ENCODE peak calls at places on chromosomes 6 and 20, in nine cellular contexts. A, M, K, C, E, U, W, H and F are unnamed samples.

GRCh38 chr20:24160563-24161355 is 172.2 kb upstream of the GGTLC1 start:
- DNase-seq in A (peak; percentile 14), H (peak; percentile 63), K (peak; percentile 22), W (no peak), U (peak; percentile 84), C (peak; percentile 79), E (peak; percentile 74), M (peak; percentile 59), F (peak; percentile 77)

GRCh38 chr6:84779380-84779779 is 15.0 kb upstream of the TBX18 start:
- DNase-seq in C (no peak), A (no peak), H (no peak), W (no peak), M (no peak), E (no peak), U (peak; percentile 59), K (no peak), F (no peak)

GRCh38 chr6:98894810-98895209 is 52.9 kb downstream of the FBXL4 start:
- DNase-seq in U (no peak), E (peak; percentile 26), K (no peak), W (no peak), M (no peak), C (peak; percentile 4), A (no peak), H (peak; percentile 4), F (peak; percentile 9)

GRCh38 chr6:149248688-149249369 is 68.7 kb upstream of the TAB2 start:
- DNase-seq in U (no peak), K (no peak), M (no peak), H (no peak), A (no peak), E (no peak), W (no peak), C (no peak), F (no peak)

GRCh38 chr6:87806635-87807034 is 104.6 kb upstream of the AKIRIN2 start:
- DNase-seq in M (peak; percentile 43), C (peak; percentile 15), W (no peak), H (no peak), U (no peak), K (no peak), E (no peak), A (no peak), F (no peak)

GRCh38 chr20:22795897-22796296 is 211.5 kb upstream of the FOXA2 start:
- DNase-seq in A (peak; percentile 51), W (peak; percentile 92), K (peak; percentile 37), H (peak; percentile 99), E (peak; percentile 92), U (no peak), M (no peak), C (peak; percentile 98), F (peak; percentile 99)

GRCh38 chr6:145749632-145750031 is 14.3 kb upstream of the EPM2A start:
- DNase-seq in M (no peak), U (no peak), C (peak; percentile 74), H (peak; percentile 85), A (no peak), E (peak; percentile 85), K (no peak), W (peak; percentile 54), F (peak; percentile 76)

GRCh38 chr6:108383967-108384366 is 89.1 kb downstream of the AFG1L start:
- DNase-seq in U (no peak), K (no peak), W (peak; percentile 94), M (no peak), C (no peak), E (no peak), A (no peak), H (no peak), F (no peak)

GRCh38 chr20:50834599-50835005 is 39.7 kb downstream of the BCAS4 start:
- DNase-seq in W (no peak), C (peak; percentile 44), U (no peak), A (no peak), K (no peak), M (no peak), E (peak; percentile 85), H (peak; percentile 94), F (peak; percentile 31)

GRCh38 chr20:48632825-48633619 is 194.8 kb downstream of the PREX1 start:
- DNase-seq in U (no peak), W (no peak), A (no peak), M (peak; percentile 79), K (no peak), H (no peak), C (no peak), E (no peak), F (no peak)

GRCh38 chr20:48629960-48630315 is 197.9 kb downstream of the PREX1 start:
- DNase-seq in K (no peak), E (no peak), U (no peak), A (no peak), M (no peak), W (no peak), C (no peak), H (no peak), F (no peak)

GRCh38 chr20:48632017-48632824 is 195.6 kb downstream of the PREX1 start:
- DNase-seq in H (no peak), U (no peak), W (no peak), C (no peak), E (no peak), A (no peak), K (no peak), M (no peak), F (no peak)

GRCh38 chr20:48630342-48631075 is 197.3 kb downstream of the PREX1 start:
- DNase-seq in M (no peak), A (no peak), W (no peak), H (no peak), E (no peak), U (peak; percentile 73), K (no peak), C (no peak), F (no peak)

DNA sequence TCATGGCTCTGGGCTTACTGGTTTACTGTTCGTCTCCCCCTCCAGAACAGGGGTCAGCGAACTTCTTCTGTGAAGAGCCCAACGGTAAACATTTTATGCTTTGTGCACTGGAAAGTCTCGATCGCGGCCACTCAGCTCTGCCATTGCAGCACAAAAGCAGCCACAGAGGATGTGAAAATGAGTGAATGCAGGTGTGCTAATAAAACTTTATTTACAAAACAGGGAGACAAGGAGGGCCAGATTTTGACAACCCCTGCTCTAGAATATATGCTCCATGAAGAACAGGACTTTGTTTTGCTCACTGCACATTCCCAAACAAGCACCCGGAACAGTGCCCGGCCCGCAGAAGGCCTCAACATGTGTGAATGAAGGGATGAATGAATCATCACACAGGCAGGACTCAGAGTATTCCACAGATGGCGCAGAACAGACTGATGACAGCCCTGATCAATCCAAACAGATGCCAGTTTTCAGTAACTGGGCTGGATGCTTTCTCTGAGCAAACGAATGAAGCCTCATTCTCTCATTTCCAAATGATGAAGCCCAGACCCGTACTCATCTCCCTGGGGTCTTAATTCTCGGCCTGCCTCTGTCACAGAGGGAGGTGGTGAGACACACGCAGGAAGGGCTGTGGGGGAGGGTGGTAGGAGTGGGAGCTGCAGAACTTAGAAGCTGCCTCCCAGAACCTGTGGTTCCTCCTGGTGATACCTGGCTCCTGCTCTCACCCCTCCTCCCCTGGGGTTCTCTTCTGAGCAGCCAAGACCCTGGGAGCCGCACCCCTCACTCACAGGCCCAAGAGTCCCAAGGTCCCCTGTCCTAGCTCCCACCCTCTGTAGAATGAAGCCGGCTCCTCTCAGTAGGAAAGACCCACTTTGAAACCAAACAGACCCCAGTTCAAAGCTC is 196.4 kb downstream of the PREX1 start:
- DNase-seq in A (no peak), C (peak; percentile 36), E (peak; percentile 22), M (peak; percentile 65), W (no peak), U (no peak), H (peak; percentile 24), K (no peak), F (peak; percentile 51)
- H3K4me3 ChIP-seq in A (no peak overlapping the region), C (no peak overlapping the region), E (no peak overlapping the region), M (no peak overlapping the region), W (no peak overlapping the region), U (no peak overlapping the region), H (no peak overlapping the region), K (no peak overlapping the region), F (no peak overlapping the region)

GRCh38 chr6:105769987-105770386 is 316.1 kb upstream of the PRDM1 start:
- DNase-seq in C (no peak), A (no peak), H (peak; percentile 46), M (no peak), E (no peak), K (no peak), W (peak; percentile 80), U (no peak), F (peak; percentile 38)

GRCh38 chr6:105774247-105774646 is 311.9 kb upstream of the PRDM1 start:
- DNase-seq in H (no peak), E (no peak), K (no peak), A (no peak), W (no peak), M (no peak), U (no peak), C (no peak), F (no peak)

GRCh38 chr6:105769197-105769596 is 316.9 kb upstream of the PRDM1 start:
- DNase-seq in C (no peak), E (no peak), U (no peak), A (no peak), M (no peak), H (no peak), W (no peak), K (no peak), F (no peak)

GRCh38 chr6:105775095-105775494 is 311.0 kb upstream of the PRDM1 start:
- DNase-seq in K (no peak), W (no peak), A (no peak), C (no peak), M (no peak), H (no peak), U (no peak), E (no peak), F (no peak)

GRCh38 chr6:105771313-105771970 is 314.7 kb upstream of the PRDM1 start:
- DNase-seq in A (no peak), C (no peak), K (no peak), W (no peak), H (peak; percentile 65), E (no peak), U (no peak), M (no peak), F (no peak)
- TF ChIP-seq CTCF in A (no peak), C (no peak), K (no peak), W (no peak), H (no peak), E (no peak), U (no peak), M (no peak), F (no peak)

DNA sequence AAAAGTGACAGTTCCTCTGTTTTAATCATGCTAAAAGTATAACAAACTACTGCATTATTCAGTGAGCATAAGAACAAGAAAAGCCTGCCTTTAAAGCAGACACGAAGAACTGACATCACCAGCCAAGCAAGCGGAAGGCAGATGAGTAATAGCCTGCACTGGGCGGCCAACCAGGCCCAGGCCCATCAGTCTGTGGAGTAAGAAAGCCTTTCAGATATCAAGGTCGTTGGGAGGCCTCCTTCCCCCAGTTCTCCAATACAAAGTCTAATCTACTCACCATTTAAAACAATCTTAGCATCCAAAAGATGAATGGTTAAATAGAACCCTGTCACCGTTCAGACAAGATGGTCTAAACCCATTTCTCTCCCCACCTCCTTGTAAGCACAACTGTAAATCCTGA is 68.2 kb downstream of the ZHX3 start:
- DNase-seq in U (no peak), K (peak; percentile 72), A (peak; percentile 45), C (peak; percentile 94), W (peak; percentile 38), M (no peak), H (peak; percentile 87), E (peak; percentile 93), F (peak; percentile 94)
- H3K4me3 ChIP-seq in U (no peak overlapping the region), K (no peak overlapping the region), A (no peak overlapping the region), C (no peak overlapping the region), W (no peak overlapping the region), M (no peak overlapping the region), H (no peak overlapping the region), E (no peak overlapping the region), F (peak overlapping the region; percentile 19)

DNA sequence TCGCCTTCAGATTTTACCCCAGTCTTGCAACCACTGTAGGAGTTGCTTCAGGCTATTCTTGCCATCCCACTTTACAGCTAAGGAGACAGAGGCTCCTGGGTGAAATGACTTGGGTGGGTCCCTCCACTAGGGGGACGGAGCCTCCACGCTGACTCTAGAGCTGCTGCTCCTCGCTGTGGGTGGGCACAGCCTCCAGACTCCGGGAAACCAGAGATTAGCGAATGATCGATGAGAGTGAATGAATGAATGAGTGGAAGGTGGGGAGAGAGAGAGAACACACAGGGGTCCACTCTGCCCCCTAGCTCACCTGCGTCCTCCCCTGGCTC is 10.4 kb downstream of the ZBP1 start:
- DNase-seq in W (no peak), E (no peak), U (no peak), A (no peak), M (no peak), K (no peak), C (no peak), H (no peak), F (no peak)
- TF ChIP-seq CTCF in W (no peak), E (peak; percentile 11), U (peak; percentile 61), A (no peak), M (peak; percentile 25), K (no peak), C (no peak), H (no peak), F (no peak)